ENCODE peak calls at places on chromosomes 4 and X, in nine cellular contexts. J, W, S, P, F, N, L, T and U are unnamed samples.

GRCh38 chr4:140693577-140693976 is 62.6 kb downstream of the TBC1D9 start:
- DNase-seq in J (no peak), W (no peak), S (no peak), P (no peak), F (no peak), N (no peak), L (no peak), T (no peak), U (no peak)

GRCh38 chr4:158624889-158625478 is 46.7 kb downstream of the C4orf46 start:
- DNase-seq in J (no peak), W (no peak), S (peak; percentile 15), P (peak; percentile 63), F (peak; percentile 44), N (no peak), L (peak; percentile 6), T (no peak), U (no peak)

GRCh38 chr4:142954415-142954814 is 108.3 kb upstream of the INPP4B start:
- DNase-seq in J (no peak), W (no peak), S (no peak), P (no peak), F (no peak), N (no peak), L (no peak), T (no peak), U (no peak)

GRCh38 chr4:76732246-76732645 is 165.7 kb downstream of the SOWAHB start:
- DNase-seq in J (no peak), W (no peak), S (no peak), P (no peak), F (no peak), N (no peak), L (no peak), T (no peak), U (no peak)

GRCh38 chr4:148359769-148360168 is 82.4 kb downstream of the NR3C2 start:
- DNase-seq in J (no peak), W (no peak), S (no peak), P (peak; percentile 39), F (no peak), N (no peak), L (no peak), T (no peak), U (no peak)

GRCh38 chr4:8274772-8275241 is 5.3 kb downstream of the HTRA3 start:
- DNase-seq in J (peak; percentile 78), W (no peak), S (peak; percentile 55), P (no peak), F (no peak), N (peak; percentile 94), L (no peak), T (no peak), U (peak; percentile 96)

GRCh38 chrX:138484451-138484850 is 227.1 kb downstream of the FGF13 start:
- DNase-seq in J (no peak), W (no peak), S (no peak), P (no peak), F (no peak), N (no peak), L (no peak), T (no peak), U (no peak)

GRCh38 chr4:153420361-153420760 is 45.8 kb upstream of the TMEM131L start:
- DNase-seq in J (no peak), W (no peak), S (no peak), P (no peak), F (no peak), N (no peak), L (no peak), T (no peak), U (no peak)

GRCh38 chrX:24150051-24150790 is 692 bp downstream of the ZFX start:
- DNase-seq in J (peak; percentile 82), W (peak; percentile 96), S (peak; percentile 93), P (peak; percentile 68), F (peak; percentile 86), N (peak; percentile 95), L (peak; percentile 78), T (no peak), U (peak; percentile 94)

GRCh38 chr4:178577933-178578332 is 1135.7 kb upstream of the AGA start:
- DNase-seq in J (no peak), W (no peak), S (no peak), P (no peak), F (no peak), N (no peak), L (no peak), T (no peak), U (no peak)

GRCh38 chr4:56690393-56690971 is 9.4 kb upstream of the HOPX start:
- DNase-seq in J (no peak), W (no peak), S (no peak), P (no peak), F (no peak), N (no peak), L (no peak), T (no peak), U (no peak)

GRCh38 chrX:68898661-68899060 is 69.8 kb downstream of the EFNB1 start:
- DNase-seq in J (no peak), W (no peak), S (no peak), P (no peak), F (no peak), N (no peak), L (no peak), T (no peak), U (no peak)

GRCh38 chr4:9825049-9825448 is 43.6 kb downstream of the DRD5 start:
- DNase-seq in J (no peak), W (no peak), S (no peak), P (no peak), F (no peak), N (no peak), L (no peak), T (no peak), U (no peak)

GRCh38 chr4:13535708-13536361 is 8.5 kb downstream of the NKX3-2 start:
- DNase-seq in J (no peak), W (no peak), S (no peak), P (no peak), F (peak; percentile 12), N (no peak), L (no peak), T (no peak), U (no peak)

GRCh38 chr4:155667538-155668511 is 1.2 kb downstream of the GUCY1A1 start:
- DNase-seq in J (peak; percentile 38), W (peak; percentile 66), S (peak; percentile 37), P (peak; percentile 66), F (no peak), N (peak; percentile 53), L (no peak), T (no peak), U (peak; percentile 18)

GRCh38 chr4:155672342-155672741 is 5.7 kb downstream of the GUCY1A1 start:
- DNase-seq in J (no peak), W (no peak), S (no peak), P (no peak), F (no peak), N (no peak), L (no peak), T (no peak), U (no peak)

GRCh38 chr4:155665054-155665453 is 1.6 kb upstream of the GUCY1A1 start:
- DNase-seq in J (no peak), W (no peak), S (no peak), P (no peak), F (no peak), N (no peak), L (no peak), T (no peak), U (no peak)

GRCh38 chr4:155666701-155667537 is at the start of gene GUCY1A1:
- DNase-seq in J (peak; percentile 50), W (peak; percentile 63), S (peak; percentile 61), P (peak; percentile 61), F (no peak), N (peak; percentile 77), L (no peak), T (no peak), U (no peak)
- H3K27ac ChIP-seq in J (peak within 1 kb of the TSS; percentile 83), W (peak within 1 kb of the TSS; percentile 70), S (peak within 1 kb of the TSS; percentile 74), P (no peak within 1 kb of the TSS), F (no peak within 1 kb of the TSS), N (peak within 1 kb of the TSS; percentile 91), L (no peak within 1 kb of the TSS), T (peak within 1 kb of the TSS; percentile 94), U (peak within 1 kb of the TSS; percentile 33)

GRCh38 chrX:49166914-49167739 is 4.6 kb downstream of the MAGIX start:
- DNase-seq in J (peak; percentile 59), W (peak; percentile 74), S (peak; percentile 56), P (peak; percentile 58), F (peak; percentile 51), N (peak; percentile 91), L (no peak), T (no peak), U (peak; percentile 60)
- TF ChIP-seq POLR2A in J (no peak), W (no peak), S (no peak), P (no peak), F (peak; percentile 56), N (peak; percentile 73), L (no peak), T (no peak), U (peak; percentile 24)

GRCh38 chr4:89263265-89263664 is 44.3 kb downstream of the GPRIN3 start:
- DNase-seq in J (no peak), W (no peak), S (no peak), P (no peak), F (no peak), N (no peak), L (no peak), T (no peak), U (no peak)

GRCh38 chr4:89258506-89258905 is 49.1 kb downstream of the GPRIN3 start:
- DNase-seq in J (no peak), W (no peak), S (no peak), P (no peak), F (no peak), N (no peak), L (no peak), T (no peak), U (no peak)

GRCh38 chr4:89256203-89256800 is 51.3 kb downstream of the GPRIN3 start:
- DNase-seq in J (no peak), W (no peak), S (no peak), P (no peak), F (no peak), N (no peak), L (no peak), T (no peak), U (no peak)

GRCh38 chr4:89257376-89257775 is 50.2 kb downstream of the GPRIN3 start:
- DNase-seq in J (no peak), W (no peak), S (no peak), P (no peak), F (no peak), N (no peak), L (no peak), T (no peak), U (no peak)

GRCh38 chr4:89259435-89260028 is 48.1 kb downstream of the GPRIN3 start:
- DNase-seq in J (no peak), W (no peak), S (no peak), P (no peak), F (no peak), N (no peak), L (no peak), T (no peak), U (no peak)
- H3K27ac ChIP-seq in J (no peak overlapping the region), W (no peak overlapping the region), S (no peak overlapping the region), P (no peak overlapping the region), F (no peak overlapping the region), N (peak overlapping the region; percentile 62), L (peak overlapping the region; percentile 48), T (no peak overlapping the region), U (no peak overlapping the region)

GRCh38 chrX:51742586-51742985 is 656 bp upstream of the GSPT2 start:
- DNase-seq in J (no peak), W (no peak), S (no peak), P (no peak), F (no peak), N (no peak), L (no peak), T (no peak), U (no peak)

GRCh38 chrX:51747671-51748070 is 4.4 kb downstream of the GSPT2 start:
- DNase-seq in J (no peak), W (no peak), S (no peak), P (no peak), F (no peak), N (no peak), L (no peak), T (no peak), U (no peak)

GRCh38 chrX:51743179-51743957 is at the start of gene GSPT2:
- DNase-seq in J (peak; percentile 68), W (peak; percentile 78), S (peak; percentile 63), P (peak; percentile 59), F (peak; percentile 32), N (peak; percentile 80), L (peak; percentile 30), T (no peak), U (peak; percentile 65)
- TF ChIP-seq POLR2A in J (no peak), W (peak; percentile 37), S (peak; percentile 56), P (peak; percentile 58), F (peak; percentile 41), N (no peak), L (peak; percentile 89), T (no peak), U (no peak)